ENCODE peak calls at places on chromosomes 7 and 10, in seven cellular contexts. G, I, T, N, V, O and W are unnamed samples.

GRCh38 chr10:109765838-109766237 is 157.5 kb downstream of the XPNPEP1 start:
- DNase-seq in G (no peak), I (no peak), T (no peak), N (no peak), V (no peak), O (no peak), W (no peak)

GRCh38 chr7:46210467-46210866 is 289.4 kb upstream of the IGFBP3 start:
- DNase-seq in G (no peak), I (no peak), T (no peak), N (no peak), V (no peak), O (no peak), W (no peak)

GRCh38 chr7:107468824-107469223 is 1.0 kb upstream of the GPR22 start:
- DNase-seq in G (no peak), I (no peak), T (no peak), N (no peak), V (no peak), O (no peak), W (no peak)

GRCh38 chr10:131166486-131166885 is 145.0 kb downstream of the TCERG1L start:
- DNase-seq in G (peak), I (no peak), T (no peak), N (no peak), V (no peak), O (no peak), W (no peak)

GRCh38 chr10:20954519-20954918 is 57.4 kb upstream of the NEBL start:
- DNase-seq in G (no peak), I (no peak), T (no peak), N (no peak), V (no peak), O (peak), W (no peak)

GRCh38 chr10:20993387-20994170 is 96.5 kb upstream of the NEBL start:
- DNase-seq in G (no peak), I (no peak), T (no peak), N (no peak), V (no peak), O (no peak), W (peak)

GRCh38 chr7:89104748-89105685 is 309.5 kb upstream of the TEX47 start:
- DNase-seq in G (no peak), I (no peak), T (no peak), N (no peak), V (no peak), O (no peak), W (no peak)

GRCh38 chr10:18313146-18313542 is 172.9 kb downstream of the CACNB2 start:
- DNase-seq in G (no peak), I (no peak), T (no peak), N (no peak), V (no peak), O (no peak), W (no peak)